ENCODE peak calls at places on chromosomes 5 and 9, in six cellular contexts. Z is upper lobe of left lung, K is GM12878, S is HCT116, I is HepG2, U is K562. F is an unnamed sample.

GRCh38 chr9:114678847-114679246 is 3.1 kb downstream of the TEX48 start:
- ATAC-seq in Z (no peak), K (no peak), S (no peak), I (no peak), U (no peak), F (no peak)

GRCh38 chr5:154702477-154702876 is 52.7 kb upstream of the LARP1 start:
- ATAC-seq in Z (peak; percentile 63), K (no peak), S (no peak), I (no peak), U (no peak), F (no peak)

GRCh38 chr5:176497852-176498251 is 39.4 kb downstream of the RNF44 start:
- ATAC-seq in Z (no peak), K (no peak), S (peak; percentile 67), I (no peak), U (no peak), F (no peak)

GRCh38 chr9:37187713-37188439 is 67.5 kb downstream of the ZCCHC7 start:
- ATAC-seq in Z (no peak), K (peak; percentile 81), S (no peak), I (no peak), U (no peak), F (no peak)

GRCh38 chr9:5264219-5264595 is 33.0 kb downstream of the INSL4 start:
- ATAC-seq in Z (no peak), K (peak; percentile 34), S (no peak), I (no peak), U (no peak), F (no peak)

GRCh38 chr5:124007675-124008398 is 495.9 kb downstream of the CSNK1G3 start:
- ATAC-seq in Z (no peak), K (no peak), S (no peak), I (no peak), U (no peak), F (no peak)

GRCh38 chr9:121577201-121577600 is 74.2 kb upstream of the DAB2IP start:
- ATAC-seq in Z (no peak), K (no peak), S (no peak), I (no peak), U (no peak), F (peak; percentile 70)

GRCh38 chr5:59843511-59844230 is 49.9 kb downstream of the PDE4D start:
- ATAC-seq in Z (no peak), K (no peak), S (no peak), I (no peak), U (no peak), F (no peak)

GRCh38 chr9:16870606-16871357 is at the start of gene BNC2:
- ATAC-seq in Z (no peak), K (peak; percentile 43), S (no peak), I (peak; percentile 70), U (no peak), F (peak; percentile 55)

GRCh38 chr5:123012321-123012720 is 24.2 kb downstream of the PPIC start:
- ATAC-seq in Z (no peak), K (no peak), S (no peak), I (no peak), U (no peak), F (no peak)

GRCh38 chr5:143041972-143042770 is 272.0 kb downstream of the ARHGAP26 start:
- ATAC-seq in Z (peak; percentile 46), K (no peak), S (peak; percentile 69), I (no peak), U (no peak), F (no peak)

GRCh38 chr5:161382702-161383101 is 163.8 kb downstream of the GABRB2 start:
- ATAC-seq in Z (no peak), K (no peak), S (no peak), I (no peak), U (no peak), F (no peak)

GRCh38 chr5:144812770-144813169 is 642.1 kb downstream of the KCTD16 start:
- ATAC-seq in Z (no peak), K (no peak), S (no peak), I (no peak), U (no peak), F (peak; percentile 74)

GRCh38 chr5:82422001-82422740 is 144.0 kb upstream of the RPS23 start:
- ATAC-seq in Z (no peak), K (no peak), S (no peak), I (no peak), U (peak; percentile 62), F (no peak)

GRCh38 chr9:19934301-19934868 is 145.5 kb upstream of the SLC24A2 start:
- ATAC-seq in Z (no peak), K (no peak), S (no peak), I (peak; percentile 48), U (no peak), F (peak; percentile 51)

GRCh38 chr5:144191998-144192397 is 21.3 kb downstream of the KCTD16 start:
- ATAC-seq in Z (peak; percentile 79), K (peak; percentile 85), S (peak; percentile 90), I (peak; percentile 76), U (peak; percentile 83), F (no peak)

GRCh38 chr5:181069767-181070491 is 29.9 kb downstream of the BTNL9 start:
- ATAC-seq in Z (peak; percentile 8), K (peak; percentile 33), S (peak; percentile 69), I (peak; percentile 63), U (peak; percentile 90), F (no peak)
- TF ChIP-seq POLR2A in Z (no peak), K (no peak), S (no peak), I (no peak), U (peak; percentile 56), F (no peak)

DNA sequence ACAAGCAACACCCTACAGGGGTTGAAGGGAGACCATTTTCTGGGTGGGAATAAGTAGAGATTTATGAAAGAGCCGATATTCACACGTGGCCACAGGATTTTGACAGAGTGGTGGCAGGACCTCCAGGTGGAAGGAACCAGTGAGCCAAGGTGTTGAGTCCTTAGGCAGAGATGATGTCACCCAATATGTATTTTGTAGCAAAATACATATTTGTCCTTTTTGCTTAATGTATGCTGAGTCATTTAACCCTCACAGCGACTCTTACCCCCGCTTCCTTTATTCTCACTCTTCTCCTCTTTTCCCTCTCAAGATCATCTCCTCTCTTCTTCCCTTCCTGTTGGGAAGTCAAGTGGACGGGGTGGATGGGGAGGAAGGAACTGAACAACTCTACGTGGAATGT is 215.7 kb upstream of the S1PR3 start:
- ATAC-seq in Z (no peak), K (no peak), S (no peak), I (no peak), U (no peak), F (no peak)
- TF ChIP-seq POLR2AphosphoS5 in Z (no peak), K (no peak), S (no peak), I (no peak), U (no peak), F (no peak)

GRCh38 chr9:70259512-70259802 is 679 bp downstream of the SMC5 start:
- ATAC-seq in Z (no peak), K (no peak), S (no peak), I (peak; percentile 39), U (no peak), F (no peak)

GRCh38 chr9:70260007-70260443 is 1.2 kb downstream of the SMC5 start:
- ATAC-seq in Z (no peak), K (no peak), S (no peak), I (no peak), U (no peak), F (no peak)

GRCh38 chr9:70258692-70259511 is at the start of gene SMC5:
- ATAC-seq in Z (peak; percentile 97), K (peak; percentile 84), S (peak; percentile 90), I (peak; percentile 91), U (peak; percentile 88), F (peak; percentile 97)

GRCh38 chr9:70257512-70257911 is 1.3 kb upstream of the SMC5 start:
- ATAC-seq in Z (no peak), K (no peak), S (no peak), I (no peak), U (no peak), F (no peak)

DNA sequence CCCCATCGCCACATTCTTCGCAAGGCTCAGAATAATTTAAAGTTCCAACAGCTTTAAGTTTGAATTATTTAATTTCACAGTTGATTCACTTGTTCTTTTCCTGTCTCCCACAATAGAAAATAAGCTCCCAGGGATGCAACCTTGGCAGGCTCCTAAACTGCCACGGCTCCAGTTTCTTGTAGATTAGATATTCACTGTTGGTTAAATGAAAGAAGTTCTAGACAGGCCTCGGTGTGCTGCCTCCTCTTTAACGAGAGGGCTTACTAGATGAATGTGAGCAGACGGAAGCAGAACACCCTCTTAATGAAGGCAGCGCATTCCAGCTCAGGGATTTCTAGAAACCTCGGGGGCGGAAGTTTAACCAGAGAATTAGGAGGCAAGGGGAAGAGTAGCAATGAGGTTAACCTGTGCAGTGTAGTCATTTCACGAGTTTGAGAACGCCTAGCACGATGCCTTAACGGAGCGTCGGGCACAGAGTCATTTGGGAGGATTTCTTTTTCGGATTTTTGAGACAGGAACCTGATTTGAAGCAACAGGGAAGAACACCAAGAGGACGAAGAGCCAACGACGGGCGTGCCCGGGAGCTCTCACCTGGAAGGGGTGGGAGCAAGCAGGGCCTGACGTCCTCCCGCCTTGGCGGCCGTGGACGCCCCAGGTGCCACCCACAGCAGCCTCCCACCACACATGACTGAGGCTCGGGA is 637 bp upstream of the SMC5 start:
- ATAC-seq in Z (peak; percentile 90), K (peak; percentile 49), S (peak; percentile 81), I (peak; percentile 73), U (peak; percentile 50), F (peak; percentile 62)
- TF ChIP-seq POLR2A in Z (no peak), K (no peak), S (no peak), I (no peak), U (no peak), F (no peak)

GRCh38 chr5:126875303-126875785 is 98.4 kb downstream of the LMNB1 start:
- ATAC-seq in Z (no peak), K (no peak), S (no peak), I (no peak), U (peak; percentile 75), F (no peak)
- TF ChIP-seq POLR2AphosphoS5 in Z (no peak), K (no peak), S (no peak), I (no peak), U (no peak), F (peak; percentile 17)

DNA sequence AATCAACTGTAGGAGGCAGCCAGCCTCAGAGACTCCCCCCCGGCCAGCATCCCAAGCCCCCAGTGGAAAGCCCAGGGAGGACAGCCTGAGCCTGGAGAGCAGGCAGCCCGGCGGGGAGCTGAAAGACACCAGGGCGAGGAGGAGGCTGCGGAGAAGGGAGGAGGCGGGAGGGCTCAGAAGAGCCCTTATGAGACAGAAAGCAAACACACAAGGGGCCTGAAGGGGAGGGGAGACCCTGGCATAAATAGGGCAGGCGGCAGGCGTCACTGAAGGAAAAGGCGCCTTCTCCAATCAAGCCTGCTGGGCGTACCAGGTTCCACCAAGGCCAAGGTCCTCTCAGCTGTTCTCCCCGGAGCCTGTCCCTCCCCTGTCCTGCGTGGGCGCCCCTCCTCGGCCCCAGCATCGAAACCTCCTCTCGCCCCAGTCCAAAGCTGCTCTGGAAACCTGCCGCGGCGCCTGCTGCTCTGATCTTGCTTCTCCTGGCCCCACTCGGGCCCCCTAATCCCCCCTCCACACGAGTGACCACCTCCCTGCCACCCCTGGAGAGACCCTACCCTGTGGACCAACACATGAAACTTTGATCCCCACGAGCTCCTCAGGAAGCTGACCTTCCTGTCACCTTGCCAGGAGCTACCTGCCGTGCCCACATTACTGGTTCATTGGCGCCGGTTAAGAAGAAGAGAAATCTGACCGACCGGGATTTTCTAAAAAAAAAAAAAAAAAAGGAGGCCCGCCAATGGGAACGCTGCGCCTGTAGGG is 1.2 kb downstream of the SLC9A3 start:
- ATAC-seq in Z (no peak), K (no peak), S (peak; percentile 20), I (peak; percentile 30), U (peak; percentile 16), F (no peak)
- TF ChIP-seq POLR2A in Z (no peak), K (no peak), S (no peak), I (no peak), U (no peak), F (no peak)

F was measured in gastroesophageal sphincter.